ENCODE peak calls at places on chromosome 10, in five cellular contexts. Y, G, C, J and X are unnamed samples.

GRCh38 chr10:124386186-124387077 is 32.3 kb downstream of the OAT start:
- DNase-seq in G (no peak), J (no peak), C (peak), Y (no peak), X (no peak)

GRCh38 chr10:92547676-92548075 is 26.2 kb downstream of the IDE start:
- DNase-seq in Y (no peak), C (no peak), G (no peak), J (no peak), X (no peak)

GRCh38 chr10:61389887-61390286 is 63.3 kb downstream of the TMEM26 start:
- DNase-seq in Y (peak), J (no peak), G (no peak), C (no peak), X (no peak)

GRCh38 chr10:8403711-8404371 is 349.4 kb downstream of the GATA3 start:
- DNase-seq in C (peak), G (peak), J (no peak), Y (no peak), X (no peak)

GRCh38 chr10:113058175-113058961 is 108.3 kb downstream of the TCF7L2 start:
- DNase-seq in G (peak), J (peak), Y (peak), C (peak), X (no peak)

GRCh38 chr10:36534471-36535002 is 590.9 kb upstream of the ANKRD30A start:
- DNase-seq in Y (peak), J (peak), G (no peak), C (no peak), X (peak)

GRCh38 chr10:35600193-35600592 is 4.9 kb upstream of the GJD4 start:
- DNase-seq in G (no peak), Y (peak), C (no peak), J (no peak), X (no peak)

GRCh38 chr10:46232084-46232483 is 54.7 kb upstream of the ANTXRL start:
- DNase-seq in G (no peak), J (no peak), C (peak), Y (no peak), X (no peak)

GRCh38 chr10:133276435-133277201 is at the start of gene ADAM8:
- DNase-seq in C (peak), Y (no peak), G (peak), J (no peak), X (no peak)

GRCh38 chr10:74936577-74937445 is 110.4 kb downstream of the KAT6B start:
- DNase-seq in J (peak), C (no peak), G (no peak), Y (peak), X (no peak)

GRCh38 chr10:123150986-123151738 is 3.0 kb upstream of the BUB3 start:
- DNase-seq in J (no peak), C (peak), Y (no peak), G (peak), X (no peak)
- TF ChIP-seq CTCF in J (no peak), C (no peak), Y (no peak), G (no peak), X (no peak)

DNA sequence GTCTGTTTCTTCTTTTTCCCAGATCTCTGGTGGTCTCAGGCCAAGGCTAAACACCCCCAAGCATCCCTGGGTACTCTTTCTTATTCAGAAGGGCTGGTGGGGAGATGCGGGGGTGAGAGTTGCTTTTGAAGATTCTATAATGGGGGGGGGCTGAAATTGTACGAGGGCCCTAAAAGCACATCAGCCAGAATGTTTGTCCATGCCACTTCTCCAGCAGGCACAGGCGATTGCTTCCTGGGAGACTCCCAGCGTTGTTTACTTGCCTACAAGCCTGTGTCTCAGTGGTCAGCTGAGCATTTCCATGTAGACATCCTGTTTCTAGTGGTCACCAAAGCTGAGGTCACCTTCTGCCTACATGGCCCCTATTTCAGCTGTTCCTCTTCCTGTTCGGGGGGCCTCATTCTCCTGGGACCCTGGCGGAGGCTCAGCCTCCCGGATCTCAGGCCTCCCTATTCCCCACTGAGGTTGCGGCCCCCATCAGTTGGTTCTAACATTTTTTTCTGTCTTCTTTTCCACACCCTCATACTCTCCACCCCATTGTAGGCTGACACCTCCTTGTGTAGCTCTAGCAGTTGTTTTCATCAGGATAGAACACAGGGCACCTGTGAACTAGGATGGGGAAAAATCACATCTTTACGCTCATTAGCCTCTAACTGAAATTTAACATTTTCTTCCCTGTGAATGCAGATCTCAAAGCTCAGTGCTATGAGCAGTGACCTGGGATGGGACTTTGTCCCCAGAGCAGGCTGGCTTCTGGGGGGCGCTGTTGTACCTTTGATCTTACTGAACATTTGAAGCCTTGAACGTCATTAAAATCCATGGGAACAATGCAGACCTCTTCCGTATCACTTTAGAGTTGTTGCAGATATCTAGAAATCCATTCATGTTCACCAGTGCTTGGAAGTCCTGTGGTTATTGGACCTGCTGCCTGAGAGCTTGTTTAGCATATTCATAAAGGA is 286.5 kb downstream of the GLRX3 start:
- DNase-seq in G (no peak), Y (no peak), J (no peak), C (peak), X (no peak)
- TF ChIP-seq CTCF in G (no peak), Y (no peak), J (no peak), C (peak), X (no peak)

GRCh38 chr10:72564596-72564995 is 61.3 kb downstream of the MICU1 start:
- DNase-seq in C (no peak), J (peak), Y (peak), G (no peak), X (peak)

GRCh38 chr10:72563327-72563932 is 62.4 kb downstream of the MICU1 start:
- DNase-seq in J (no peak), C (no peak), G (no peak), Y (no peak), X (no peak)

GRCh38 chr10:72573079-72573478 is 52.8 kb downstream of the MICU1 start:
- DNase-seq in G (no peak), Y (no peak), J (no peak), C (no peak), X (no peak)

GRCh38 chr10:72567421-72567820 is 58.5 kb downstream of the MICU1 start:
- DNase-seq in C (no peak), G (peak), J (no peak), Y (peak), X (no peak)

DNA sequence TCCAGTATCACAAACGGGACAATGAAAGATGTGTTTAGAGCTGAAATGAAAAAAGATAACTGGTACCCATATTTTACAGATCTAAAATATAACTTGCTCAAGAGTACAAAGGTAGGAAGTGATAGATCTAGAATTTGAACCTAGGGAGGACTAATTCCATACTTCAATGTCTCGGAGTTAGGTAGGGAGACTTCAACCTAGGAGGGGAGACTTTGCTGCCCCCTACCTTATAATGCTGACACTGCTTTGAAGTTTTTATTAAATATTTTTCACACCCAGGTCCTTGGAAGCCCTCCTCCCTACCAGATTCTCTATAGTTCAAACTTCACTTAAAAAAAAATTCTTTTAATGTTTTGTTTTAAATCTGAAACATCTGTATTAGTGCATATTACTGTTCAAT is 58.0 kb downstream of the MICU1 start:
- DNase-seq in C (no peak), Y (peak), G (peak), J (no peak), X (no peak)
- TF ChIP-seq CTCF in C (peak), Y (peak), G (peak), J (peak), X (peak)

GRCh38 chr10:31069411-31069810 is 37.7 kb upstream of the ZNF438 start:
- DNase-seq in J (no peak), Y (no peak), C (no peak), G (no peak), X (no peak)

GRCh38 chr10:31072453-31072852 is 40.8 kb upstream of the ZNF438 start:
- DNase-seq in Y (no peak), J (no peak), G (no peak), C (no peak), X (no peak)

GRCh38 chr10:31074357-31075065 is 42.8 kb upstream of the ZNF438 start:
- DNase-seq in G (no peak), Y (no peak), C (no peak), J (no peak), X (no peak)

GRCh38 chr10:31071232-31071999 is 39.8 kb upstream of the ZNF438 start:
- DNase-seq in G (no peak), C (no peak), Y (peak), J (no peak), X (no peak)

GRCh38 chr10:31070691-31071090 is 39.0 kb upstream of the ZNF438 start:
- DNase-seq in J (no peak), Y (no peak), G (no peak), C (no peak), X (no peak)
- TF ChIP-seq CTCF in J (no peak), Y (no peak), G (no peak), C (no peak), X (no peak)

DNA sequence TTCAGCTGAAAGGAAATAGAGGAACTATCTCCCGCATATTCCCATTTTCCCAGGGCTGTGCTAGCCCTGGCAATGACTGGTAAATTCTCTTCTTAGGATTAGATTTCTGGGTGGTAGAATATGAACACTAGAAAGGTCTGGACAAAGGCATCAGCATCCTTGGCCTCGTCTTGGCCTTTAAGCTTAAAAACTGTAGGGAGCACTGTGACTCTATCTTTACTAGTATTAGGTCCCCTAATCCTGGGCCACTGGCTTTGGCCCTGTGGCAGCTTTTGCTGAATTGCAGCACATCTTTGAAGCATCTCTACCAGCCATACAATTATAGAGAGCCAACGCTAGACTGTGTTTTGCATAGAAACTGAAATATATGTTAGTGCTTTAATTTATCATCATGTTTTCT is 41.5 kb upstream of the EBLN1 start:
- DNase-seq in J (no peak), C (no peak), Y (peak), G (no peak), X (no peak)
- TF ChIP-seq CTCF in J (no peak), C (peak), Y (peak), G (no peak), X (no peak)

GRCh38 chr10:14684363-14684762 is 90.3 kb downstream of the FAM107B start:
- DNase-seq in J (no peak), C (no peak), G (no peak), Y (peak), X (no peak)

GRCh38 chr10:14683246-14683645 is 91.5 kb downstream of the FAM107B start:
- DNase-seq in J (no peak), C (no peak), Y (peak), G (no peak), X (no peak)

GRCh38 chr10:14681802-14682201 is 92.9 kb downstream of the FAM107B start:
- DNase-seq in G (no peak), C (no peak), Y (no peak), J (no peak), X (no peak)

GRCh38 chr10:14678637-14679036 is 96.1 kb downstream of the FAM107B start:
- DNase-seq in G (no peak), Y (no peak), C (no peak), J (no peak), X (no peak)

DNA sequence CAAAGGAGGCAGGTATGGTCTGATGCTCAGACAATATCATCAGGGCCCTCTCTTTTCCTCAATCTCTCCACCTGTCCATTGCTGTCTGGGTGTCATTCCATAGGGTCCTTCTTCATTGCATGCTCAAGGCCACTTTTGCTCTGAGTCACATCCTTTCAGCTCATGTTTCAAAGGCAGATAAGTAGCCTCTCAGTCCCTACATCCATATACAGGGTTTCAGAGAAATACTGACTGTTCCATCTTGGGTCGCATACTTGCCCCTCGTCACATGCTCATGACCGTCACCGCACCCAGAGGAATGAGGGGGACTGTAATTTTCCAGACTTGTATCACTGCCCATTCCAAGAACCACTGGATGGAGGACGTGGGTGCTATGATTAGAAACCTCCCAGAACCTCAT is 93.4 kb downstream of the FAM107B start:
- DNase-seq in C (no peak), J (no peak), Y (no peak), G (no peak), X (no peak)
- TF ChIP-seq CTCF in C (no peak), J (no peak), Y (no peak), G (no peak), X (no peak)

DNA sequence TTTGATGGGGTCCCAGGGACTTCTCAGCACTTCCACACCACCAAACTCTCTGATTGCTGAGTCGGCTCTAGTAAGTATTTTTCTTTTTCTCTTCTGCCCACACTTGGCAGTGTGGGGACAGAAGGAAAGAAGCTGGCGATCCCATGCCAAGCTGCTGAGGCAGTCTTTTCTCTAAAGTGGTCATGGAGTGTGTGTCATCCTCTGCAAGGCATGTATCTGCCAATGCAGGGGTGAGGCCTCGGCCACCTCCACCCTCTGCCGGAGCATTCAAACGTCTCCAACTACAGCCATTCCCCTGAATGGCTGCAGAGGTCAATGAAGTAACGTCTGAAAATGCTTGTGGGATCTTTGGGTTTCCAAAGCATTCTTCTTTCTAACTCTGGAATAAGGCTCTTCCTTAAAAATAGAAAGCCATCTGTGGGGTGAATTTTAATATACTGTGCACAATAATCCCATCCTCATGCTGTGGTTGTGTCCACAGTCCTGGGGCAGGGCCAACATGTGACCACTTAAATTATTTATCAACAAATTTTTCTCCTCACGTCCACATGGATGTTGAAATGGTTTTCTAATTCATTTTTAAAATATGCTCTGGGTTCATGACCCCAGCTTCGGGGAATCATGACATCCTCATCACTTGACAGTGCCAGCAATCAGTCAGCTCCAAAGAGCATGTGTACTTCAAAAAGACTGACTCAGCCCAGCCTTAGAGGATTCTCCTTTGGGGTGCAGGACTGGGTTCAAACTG is 171.3 kb upstream of the ITGB1 start:
- DNase-seq in Y (peak), J (peak), C (no peak), G (no peak), X (peak)
- TF ChIP-seq CTCF in Y (peak), J (peak), C (no peak), G (no peak), X (no peak)